ENCODE peak calls at places on chromosomes 4 and X, in eight cellular contexts. One of them, this sample, is unnamed.

GRCh38 chr4:23878235-23878861 is 11.5 kb downstream of the PPARGC1A start:
- DNase-seq in substantia nigra: no peak
- DNase-seq in T-helper 1 cell: no peak
- DNase-seq in epithelial cell of esophagus: no peak
- DNase-seq in NK-92 treated with Interleukin-12 subunit alpha and Interleukin-12 subunit beta, amount 100 ng/mL, for 24 hours: no peak
- DNase-seq in T-helper 9 cell: no peak
- DNase-seq in HCT116: no peak
- DNase-seq in activated T-cell treated with anti-CD3 and anti-CD28 coated beads for 1 hour: no peak
- DNase-seq in this sample: no peak

GRCh38 chrX:11757729-11758399 is at the start of gene MSL3:
- DNase-seq in T-helper 1 cell: peak
- DNase-seq in T-helper 9 cell: no peak
- DNase-seq in activated T-cell treated with anti-CD3 and anti-CD28 coated beads for 1 hour: peak
- DNase-seq in NK-92 treated with Interleukin-12 subunit alpha and Interleukin-12 subunit beta, amount 100 ng/mL, for 24 hours: peak
- DNase-seq in HCT116: no peak
- DNase-seq in substantia nigra: peak
- DNase-seq in epithelial cell of esophagus: peak
- DNase-seq in this sample: no peak

GRCh38 chr4:147754037-147754445 is 22.2 kb downstream of the ARHGAP10 start:
- DNase-seq in substantia nigra: no peak
- DNase-seq in T-helper 9 cell: no peak
- DNase-seq in activated T-cell treated with anti-CD3 and anti-CD28 coated beads for 1 hour: no peak
- DNase-seq in NK-92 treated with Interleukin-12 subunit alpha and Interleukin-12 subunit beta, amount 100 ng/mL, for 24 hours: no peak
- DNase-seq in HCT116: no peak
- DNase-seq in T-helper 1 cell: no peak
- DNase-seq in epithelial cell of esophagus: peak
- DNase-seq in this sample: no peak

GRCh38 chr4:8694226-8694625 is 101.7 kb downstream of the CPZ start:
- DNase-seq in epithelial cell of esophagus: no peak
- DNase-seq in activated T-cell treated with anti-CD3 and anti-CD28 coated beads for 1 hour: no peak
- DNase-seq in T-helper 9 cell: no peak
- DNase-seq in substantia nigra: no peak
- DNase-seq in NK-92 treated with Interleukin-12 subunit alpha and Interleukin-12 subunit beta, amount 100 ng/mL, for 24 hours: no peak
- DNase-seq in HCT116: no peak
- DNase-seq in T-helper 1 cell: no peak
- DNase-seq in this sample: no peak

GRCh38 chrX:53729756-53730155 is 43.2 kb upstream of the HUWE1 start:
- DNase-seq in T-helper 1 cell: no peak
- DNase-seq in T-helper 9 cell: no peak
- DNase-seq in epithelial cell of esophagus: no peak
- DNase-seq in NK-92 treated with Interleukin-12 subunit alpha and Interleukin-12 subunit beta, amount 100 ng/mL, for 24 hours: no peak
- DNase-seq in HCT116: no peak
- DNase-seq in activated T-cell treated with anti-CD3 and anti-CD28 coated beads for 1 hour: no peak
- DNase-seq in substantia nigra: no peak
- DNase-seq in this sample: no peak

GRCh38 chr4:79927931-79928330 is 145.1 kb downstream of the ANTXR2 start:
- DNase-seq in substantia nigra: no peak
- DNase-seq in T-helper 9 cell: no peak
- DNase-seq in epithelial cell of esophagus: peak
- DNase-seq in HCT116: no peak
- DNase-seq in activated T-cell treated with anti-CD3 and anti-CD28 coated beads for 1 hour: no peak
- DNase-seq in NK-92 treated with Interleukin-12 subunit alpha and Interleukin-12 subunit beta, amount 100 ng/mL, for 24 hours: no peak
- DNase-seq in T-helper 1 cell: no peak
- DNase-seq in this sample: no peak

GRCh38 chr4:124903995-124904722 is 191.6 kb upstream of the ANKRD50 start:
- DNase-seq in T-helper 9 cell: no peak
- DNase-seq in substantia nigra: no peak
- DNase-seq in activated T-cell treated with anti-CD3 and anti-CD28 coated beads for 1 hour: no peak
- DNase-seq in T-helper 1 cell: no peak
- DNase-seq in HCT116: peak
- DNase-seq in epithelial cell of esophagus: peak
- DNase-seq in NK-92 treated with Interleukin-12 subunit alpha and Interleukin-12 subunit beta, amount 100 ng/mL, for 24 hours: no peak
- DNase-seq in this sample: no peak

GRCh38 chrX:16077811-16078210 is 45.6 kb upstream of the GRPR start:
- DNase-seq in HCT116: no peak
- DNase-seq in T-helper 1 cell: no peak
- DNase-seq in activated T-cell treated with anti-CD3 and anti-CD28 coated beads for 1 hour: no peak
- DNase-seq in NK-92 treated with Interleukin-12 subunit alpha and Interleukin-12 subunit beta, amount 100 ng/mL, for 24 hours: no peak
- DNase-seq in substantia nigra: no peak
- DNase-seq in epithelial cell of esophagus: no peak
- DNase-seq in T-helper 9 cell: no peak
- DNase-seq in this sample: no peak

GRCh38 chr4:76420901-76421581 is at the start of gene CCDC158:
- DNase-seq in activated T-cell treated with anti-CD3 and anti-CD28 coated beads for 1 hour: no peak
- DNase-seq in NK-92 treated with Interleukin-12 subunit alpha and Interleukin-12 subunit beta, amount 100 ng/mL, for 24 hours: no peak
- DNase-seq in epithelial cell of esophagus: peak
- DNase-seq in T-helper 9 cell: no peak
- DNase-seq in T-helper 1 cell: no peak
- DNase-seq in HCT116: no peak
- DNase-seq in substantia nigra: no peak
- DNase-seq in this sample: no peak

This sample was measured in type B pancreatic cell.